ENCODE peak calls at places on chromosomes 13 and 19, in four cellular contexts. Y, X, I and V are unnamed samples.

GRCh38 chr19:13841339-13842293 is 35.3 kb upstream of the NANOS3 start:
- DNase-seq in Y (peak), X (no peak), I (peak), V (no peak)

GRCh38 chr13:22451345-22451744 is 729.4 kb upstream of the SGCG start:
- DNase-seq in Y (no peak), X (no peak), I (no peak), V (no peak)

GRCh38 chr13:34654203-34654602 is 287.9 kb upstream of the NBEA start:
- DNase-seq in Y (no peak), X (no peak), I (no peak), V (no peak)

GRCh38 chr13:91813255-91813654 is 414.8 kb downstream of the GPC5 start:
- DNase-seq in Y (no peak), X (no peak), I (no peak), V (no peak)

GRCh38 chr19:19385900-19386339 is 19.6 kb upstream of the GATAD2A start:
- DNase-seq in Y (no peak), X (peak), I (no peak), V (peak)

GRCh38 chr13:100662470-100663211 is 12.0 kb downstream of the TMTC4 start:
- DNase-seq in Y (no peak), X (no peak), I (no peak), V (no peak)

GRCh38 chr13:27634791-27635190 is 13.1 kb downstream of the POLR1D start:
- DNase-seq in Y (no peak), X (no peak), I (no peak), V (no peak)

GRCh38 chr19:41431426-41432386 is 4.5 kb upstream of the B3GNT8 start:
- DNase-seq in Y (peak), X (peak), I (peak), V (no peak)

GRCh38 chr13:99991013-99991805 is 9.6 kb downstream of the ZIC2 start:
- DNase-seq in Y (no peak), X (no peak), I (no peak), V (peak)

GRCh38 chr19:13154911-13155471 is 4.8 kb downstream of the IER2 start:
- DNase-seq in Y (peak), X (peak), I (no peak), V (peak)

GRCh38 chr19:13902993-13903555 is 2.8 kb downstream of the BRME1 start:
- DNase-seq in Y (peak), X (peak), I (peak), V (no peak)

GRCh38 chr13:72495681-72496080 is 231.7 kb downstream of the MZT1 start:
- DNase-seq in Y (no peak), X (no peak), I (no peak), V (no peak)

GRCh38 chr13:30869491-30869890 is 36.6 kb upstream of the MEDAG start:
- DNase-seq in Y (no peak), X (peak), I (no peak), V (no peak)

GRCh38 chr13:90696656-90697055 is 650.8 kb upstream of the MIR17HG start:
- DNase-seq in Y (no peak), X (no peak), I (no peak), V (no peak)

GRCh38 chr19:18783958-18784785 is 6.9 kb downstream of the COMP start:
- DNase-seq in Y (no peak), X (no peak), I (no peak), V (no peak)

GRCh38 chr13:28327761-28328607 is 166.9 kb downstream of the FLT1 start:
- DNase-seq in Y (no peak), X (no peak), I (no peak), V (no peak)

GRCh38 chr13:105338044-105338443 is 1197.4 kb downstream of the EFNB2 start:
- DNase-seq in Y (no peak), X (no peak), I (no peak), V (no peak)

GRCh38 chr13:103876571-103876970 is 810.4 kb upstream of the SLC10A2 start:
- DNase-seq in Y (no peak), X (no peak), I (no peak), V (no peak)

GRCh38 chr13:102628559-102628958 is 31.8 kb downstream of the TPP2 start:
- DNase-seq in Y (no peak), X (no peak), I (no peak), V (no peak)

GRCh38 chr19:45958320-45958719 is 15.3 kb downstream of the NOVA2 start:
- DNase-seq in Y (no peak), X (no peak), I (no peak), V (no peak)

GRCh38 chr13:46896346-46897138 is at the start of gene HTR2A:
- DNase-seq in Y (no peak), X (no peak), I (no peak), V (no peak)

GRCh38 chr19:35549174-35549788 is 3.9 kb downstream of the TMEM147 start:
- DNase-seq in Y (peak), X (peak), I (peak), V (peak)

GRCh38 chr13:98542568-98543379 is 34.1 kb downstream of the STK24 start:
- DNase-seq in Y (no peak), X (no peak), I (no peak), V (no peak)

GRCh38 chr19:45428385-45429231 is 4.9 kb upstream of the ERCC1 start:
- DNase-seq in Y (peak), X (peak), I (no peak), V (peak)

GRCh38 chr13:50867641-50867952 is 24.1 kb upstream of the DLEU7 start:
- DNase-seq in Y (no peak), X (no peak), I (no peak), V (no peak)

GRCh38 chr19:53102186-53102585 is 1.0 kb downstream of the ZNF160 start:
- DNase-seq in Y (peak), X (no peak), I (no peak), V (no peak)

GRCh38 chr19:10105241-10106099 is 692 bp upstream of the PPAN start:
- DNase-seq in Y (no peak), X (no peak), I (no peak), V (no peak)

GRCh38 chr13:49652691-49653305 is 24.5 kb downstream of the ARL11 start:
- DNase-seq in Y (peak), X (peak), I (peak), V (peak)

GRCh38 chr19:4889034-4889825 is 13.5 kb downstream of the ARRDC5 start:
- DNase-seq in Y (peak), X (no peak), I (no peak), V (no peak)

GRCh38 chr13:30052127-30052526 is 201.7 kb upstream of the UBL3 start:
- DNase-seq in Y (peak), X (no peak), I (no peak), V (peak)

GRCh38 chr13:109781384-109782065 is 4.9 kb downstream of the IRS2 start:
- DNase-seq in Y (no peak), X (no peak), I (no peak), V (no peak)
- TF ChIP-seq JUN in Y (no peak), X (no peak), I (no peak), V (no peak)

GRCh38 chr19:38076337-38076736 is 147.7 kb downstream of the DPF1 start:
- DNase-seq in Y (no peak), X (no peak), I (no peak), V (no peak)

GRCh38 chr19:38070573-38070972 is 153.4 kb downstream of the DPF1 start:
- DNase-seq in Y (peak), X (no peak), I (peak), V (no peak)

GRCh38 chr19:38072776-38073411 is 151.1 kb downstream of the DPF1 start:
- DNase-seq in Y (no peak), X (no peak), I (no peak), V (no peak)

GRCh38 chr19:38071647-38072046 is 152.4 kb downstream of the DPF1 start:
- DNase-seq in Y (no peak), X (no peak), I (no peak), V (no peak)

DNA sequence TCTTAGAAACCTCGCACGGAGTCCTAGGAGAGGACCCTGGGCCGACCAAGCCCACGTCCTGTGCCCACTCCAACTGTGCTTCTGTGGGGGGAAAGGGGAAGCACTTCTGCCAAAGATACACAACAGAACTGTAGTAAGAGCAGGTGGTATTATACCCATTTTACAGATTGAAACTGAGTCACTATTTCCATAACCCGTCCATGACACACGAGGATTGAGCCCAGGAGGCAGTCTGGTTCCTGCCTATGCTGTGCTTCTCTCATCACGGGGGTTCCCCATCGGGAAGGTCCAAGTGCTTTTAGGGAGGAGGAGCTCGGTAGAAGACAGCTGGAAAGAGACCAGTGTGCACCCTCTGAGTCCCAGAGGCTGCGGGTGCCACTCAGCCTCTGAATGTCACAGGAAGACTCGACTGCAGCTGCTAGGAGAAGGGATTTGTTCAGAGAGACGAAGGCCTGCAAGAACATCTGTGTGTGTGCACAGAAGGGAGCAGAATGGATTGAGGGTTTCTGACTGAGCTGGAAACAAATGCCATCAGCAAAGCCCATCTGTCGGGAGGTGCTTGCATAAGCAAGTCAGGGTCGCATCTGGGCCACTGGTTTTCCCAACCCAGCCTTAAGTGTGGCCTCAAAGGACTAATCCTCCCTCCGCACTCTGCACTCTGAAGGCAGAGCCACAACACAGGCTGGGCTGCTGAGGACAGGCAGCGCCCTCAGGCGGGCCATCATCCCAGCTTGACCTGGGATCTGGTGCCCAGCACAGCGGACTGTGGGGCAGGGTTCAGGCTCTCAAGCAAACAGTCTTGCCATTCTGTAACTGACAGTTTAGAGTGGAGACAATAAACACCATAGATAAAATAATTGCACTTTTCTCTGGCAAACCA is 150.0 kb downstream of the DPF1 start:
- DNase-seq in Y (peak), X (no peak), I (no peak), V (peak)
- TF ChIP-seq JUN in Y (no peak), X (no peak), I (no peak), V (no peak)

DNA sequence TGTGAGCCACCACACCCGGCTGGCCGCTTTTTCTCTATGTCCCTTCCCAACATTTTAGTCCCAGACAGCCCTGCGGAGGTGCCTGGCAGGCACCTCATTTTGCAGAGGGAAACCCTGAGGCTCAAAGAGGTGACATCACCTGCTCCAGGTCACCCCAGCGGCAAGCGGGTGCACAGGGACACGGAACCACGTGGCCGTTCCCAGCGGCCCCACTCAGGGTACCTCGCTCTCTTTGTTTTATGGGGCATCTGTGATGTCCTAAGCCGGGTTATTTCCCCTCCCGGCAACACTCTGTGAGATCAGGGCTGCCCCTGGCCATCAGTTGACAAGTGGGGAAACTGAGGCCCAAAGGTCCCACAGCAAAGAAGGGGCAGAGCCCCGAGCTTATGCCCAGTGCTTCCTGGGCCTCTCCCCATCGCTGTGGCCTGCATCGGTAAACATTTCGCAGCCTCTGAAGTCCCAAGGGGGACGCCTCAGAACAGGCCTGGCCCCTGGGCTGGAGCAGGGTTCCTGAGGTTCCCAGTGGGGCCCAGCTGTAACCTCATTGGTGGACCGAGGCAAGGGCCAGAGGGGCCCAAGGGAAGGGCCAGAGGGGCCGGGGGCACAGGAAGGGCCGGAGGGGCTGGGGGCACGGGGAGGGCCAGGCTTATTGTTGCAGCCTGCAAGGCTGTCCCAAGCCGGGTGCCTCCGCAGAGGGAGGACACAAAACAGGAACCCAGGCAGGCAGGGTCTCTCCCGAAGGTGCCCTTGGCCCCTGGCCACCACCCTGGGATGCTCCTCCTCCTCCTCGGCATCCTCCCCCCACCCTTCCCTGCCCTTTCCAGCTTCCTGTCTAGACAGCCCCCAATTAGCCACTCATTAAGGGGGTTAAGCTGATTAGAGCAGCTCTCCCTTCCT is 39.0 kb downstream of the SMIM24 start:
- DNase-seq in Y (no peak), X (peak), I (no peak), V (no peak)
- TF ChIP-seq JUN in Y (no peak), X (no peak), I (no peak), V (no peak)

DNA sequence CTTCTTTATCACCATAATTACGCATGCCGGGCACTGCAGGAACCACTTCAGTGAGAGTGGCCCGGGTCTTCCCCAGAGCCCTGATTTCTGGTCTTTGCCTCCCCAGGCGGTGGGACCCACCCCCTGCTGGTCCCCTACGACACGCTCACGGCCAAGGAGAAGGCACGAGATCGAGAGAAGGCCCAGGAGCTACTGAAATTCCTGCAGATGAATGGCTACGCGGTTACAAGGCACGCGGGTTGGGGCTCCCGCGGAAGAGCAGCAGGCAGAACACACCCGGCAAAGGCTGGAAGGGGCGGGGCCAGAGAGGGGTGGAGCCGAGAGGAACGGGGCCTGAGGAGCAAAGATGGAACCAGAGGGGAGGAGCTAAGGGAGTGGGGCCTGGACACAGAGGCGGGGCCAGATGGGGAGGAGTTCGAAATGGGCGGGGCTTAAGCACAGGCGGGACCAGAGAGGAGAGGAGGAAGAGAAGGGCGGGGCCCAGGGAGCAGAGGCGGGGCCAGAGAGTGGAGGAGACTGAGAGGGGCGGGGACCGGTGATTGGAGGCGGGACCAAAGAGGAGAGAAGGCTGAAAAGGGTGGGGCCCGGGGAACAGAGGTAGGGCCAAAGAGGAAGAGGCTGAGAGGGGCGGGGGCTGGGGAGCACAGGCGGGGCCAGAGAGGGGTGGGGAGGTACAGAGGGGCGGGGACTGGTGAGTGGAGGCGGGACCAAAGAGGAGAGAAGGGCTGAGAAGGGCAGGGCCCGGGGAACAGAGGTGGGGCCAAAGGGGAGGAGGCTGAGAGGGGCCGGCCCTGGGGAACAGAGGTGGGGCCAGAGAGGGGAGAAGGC is 73.4 kb downstream of the RYR1 start:
- DNase-seq in Y (peak), X (peak), I (peak), V (peak)
- TF ChIP-seq JUN in Y (no peak), X (no peak), I (no peak), V (no peak)

GRCh38 chr13:70523622-70524021 is 415.4 kb upstream of the KLHL1 start:
- DNase-seq in Y (no peak), X (no peak), I (no peak), V (no peak)
- TF ChIP-seq JUN in Y (no peak), X (no peak), I (no peak), V (no peak)